ENCODE peak calls at places on chromosomes 1 and 21, in five cellular contexts. G is endothelial cell of umbilical vein, C is stomach, M is upper lobe of left lung, L is breast epithelium. R is an unnamed sample.

GRCh38 chr1:168234846-168235547 is 9.2 kb downstream of the SFT2D2 start:
- DNase-seq in M (no peak), L (no peak), C (no peak), G (peak), R (no peak)

GRCh38 chr1:244163861-244164562 is 112.9 kb downstream of the ZBTB18 start:
- DNase-seq in C (no peak), L (no peak), M (peak), G (peak), R (no peak)

GRCh38 chr1:23791434-23792047 is 596 bp downstream of the LYPLA2 start:
- DNase-seq in C (peak), G (no peak), L (no peak), M (peak), R (peak)

GRCh38 chr1:229127301-229127700 is 143.6 kb upstream of the RAB4A start:
- DNase-seq in C (peak), L (no peak), M (peak), G (no peak), R (no peak)

GRCh38 chr1:195714248-195714647 is 894.0 kb downstream of the KCNT2 start:
- DNase-seq in M (no peak), L (no peak), G (no peak), C (no peak), R (no peak)

GRCh38 chr1:174692313-174692712 is 244.5 kb downstream of the GPR52 start:
- DNase-seq in L (no peak), C (no peak), G (no peak), M (no peak), R (no peak)

GRCh38 chr1:202069670-202070069 is 53.0 kb upstream of the GPR37L1 start:
- DNase-seq in G (no peak), L (no peak), C (peak), M (no peak), R (no peak)

GRCh38 chr1:167438171-167439138 is 79.9 kb downstream of the CD247 start:
- DNase-seq in C (no peak), M (no peak), L (no peak), G (no peak), R (no peak)

GRCh38 chr1:7650801-7651200 is 120.3 kb upstream of the VAMP3 start:
- DNase-seq in C (peak), G (no peak), M (peak), L (no peak), R (no peak)

GRCh38 chr1:185674201-185674600 is 60.0 kb upstream of the HMCN1 start:
- DNase-seq in C (no peak), M (no peak), G (peak), L (no peak), R (no peak)

GRCh38 chr1:14017531-14017961 is 317.6 kb downstream of the PRDM2 start:
- DNase-seq in G (no peak), M (no peak), L (no peak), C (no peak), R (no peak)

GRCh38 chr1:111570781-111571181 is 48.8 kb upstream of the RAP1A start:
- DNase-seq in M (no peak), C (no peak), G (no peak), L (no peak), R (no peak)

GRCh38 chr1:94777281-94777680 is 42.9 kb upstream of the SLC44A3 start:
- DNase-seq in G (no peak), M (no peak), L (no peak), C (no peak), R (no peak)

GRCh38 chr1:11880911-11881748 is 22.4 kb upstream of the NPPB start:
- DNase-seq in C (no peak), G (no peak), M (peak), L (no peak), R (no peak)

GRCh38 chr1:23732363-23733224 is 10.7 kb upstream of the ELOA start:
- DNase-seq in L (no peak), C (no peak), G (no peak), M (no peak), R (peak)

GRCh38 chr1:30535595-30536325 is 187.6 kb downstream of the MATN1 start:
- DNase-seq in G (no peak), L (no peak), M (no peak), C (no peak), R (peak)

GRCh38 chr1:46822248-46822826 is 23.5 kb downstream of the CYP4B1 start:
- DNase-seq in G (no peak), L (no peak), M (no peak), C (no peak), R (no peak)

GRCh38 chr1:16109571-16109970 is 36.1 kb upstream of the FAM131C start:
- DNase-seq in C (no peak), L (no peak), G (no peak), M (no peak), R (no peak)

GRCh38 chr1:151371340-151371739 is 1.2 kb downstream of the SELENBP1 start:
- DNase-seq in M (peak), G (no peak), C (peak), L (no peak), R (no peak)

GRCh38 chr1:214332950-214333798 is 52.2 kb downstream of the SMYD2 start:
- DNase-seq in C (peak), M (no peak), G (peak), L (peak), R (no peak)

GRCh38 chr1:31127266-31127665 is 61.7 kb upstream of the PUM1 start:
- DNase-seq in L (no peak), G (no peak), M (no peak), C (no peak), R (no peak)

GRCh38 chr1:215569987-215570824 is 3.1 kb downstream of the KCTD3 start:
- DNase-seq in C (no peak), M (no peak), G (peak), L (no peak), R (no peak)

GRCh38 chr21:37433441-37433840 is 66.9 kb downstream of the DYRK1A start:
- DNase-seq in G (no peak), M (no peak), L (no peak), C (no peak), R (no peak)

GRCh38 chr1:31799196-31799894 is 16.5 kb downstream of the SPOCD1 start:
- DNase-seq in M (peak), G (no peak), L (no peak), C (no peak), R (peak)

GRCh38 chr1:89657886-89658285 is 25.0 kb downstream of the LRRC8C start:
- DNase-seq in M (no peak), L (no peak), C (no peak), G (peak), R (no peak)

GRCh38 chr1:109546311-109547109 is 1.9 kb upstream of the GNAI3 start:
- DNase-seq in G (peak), L (peak), C (peak), M (peak), R (peak)
- TF ChIP-seq POLR2AphosphoS5 in G (no peak), L (no peak), C (peak), M (no peak), R (no peak)

DNA sequence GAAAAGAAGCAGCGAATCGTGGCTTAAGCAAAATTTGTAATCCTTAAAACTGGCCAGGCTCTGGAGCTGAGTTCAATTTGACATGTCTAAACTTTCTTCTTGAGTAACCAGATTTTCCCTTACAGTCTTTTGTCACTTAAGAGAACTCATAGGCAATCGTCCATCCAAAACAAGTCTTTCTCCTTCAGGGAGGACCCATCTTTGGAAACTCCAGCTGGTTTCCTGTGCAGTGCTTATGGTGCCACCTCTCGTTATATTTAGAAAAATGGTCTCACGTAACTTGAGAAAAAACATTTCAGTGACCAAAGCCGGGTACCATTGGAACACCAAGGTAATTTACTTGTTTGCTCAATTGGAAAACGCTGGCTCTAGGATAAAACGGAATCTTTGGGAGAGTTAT is 1.9 kb upstream of the PTTG1IP start:
- DNase-seq in L (no peak), G (peak), M (no peak), C (no peak), R (no peak)
- TF ChIP-seq POLR2AphosphoS5 in L (no peak), G (no peak), M (no peak), C (no peak), R (no peak)

DNA sequence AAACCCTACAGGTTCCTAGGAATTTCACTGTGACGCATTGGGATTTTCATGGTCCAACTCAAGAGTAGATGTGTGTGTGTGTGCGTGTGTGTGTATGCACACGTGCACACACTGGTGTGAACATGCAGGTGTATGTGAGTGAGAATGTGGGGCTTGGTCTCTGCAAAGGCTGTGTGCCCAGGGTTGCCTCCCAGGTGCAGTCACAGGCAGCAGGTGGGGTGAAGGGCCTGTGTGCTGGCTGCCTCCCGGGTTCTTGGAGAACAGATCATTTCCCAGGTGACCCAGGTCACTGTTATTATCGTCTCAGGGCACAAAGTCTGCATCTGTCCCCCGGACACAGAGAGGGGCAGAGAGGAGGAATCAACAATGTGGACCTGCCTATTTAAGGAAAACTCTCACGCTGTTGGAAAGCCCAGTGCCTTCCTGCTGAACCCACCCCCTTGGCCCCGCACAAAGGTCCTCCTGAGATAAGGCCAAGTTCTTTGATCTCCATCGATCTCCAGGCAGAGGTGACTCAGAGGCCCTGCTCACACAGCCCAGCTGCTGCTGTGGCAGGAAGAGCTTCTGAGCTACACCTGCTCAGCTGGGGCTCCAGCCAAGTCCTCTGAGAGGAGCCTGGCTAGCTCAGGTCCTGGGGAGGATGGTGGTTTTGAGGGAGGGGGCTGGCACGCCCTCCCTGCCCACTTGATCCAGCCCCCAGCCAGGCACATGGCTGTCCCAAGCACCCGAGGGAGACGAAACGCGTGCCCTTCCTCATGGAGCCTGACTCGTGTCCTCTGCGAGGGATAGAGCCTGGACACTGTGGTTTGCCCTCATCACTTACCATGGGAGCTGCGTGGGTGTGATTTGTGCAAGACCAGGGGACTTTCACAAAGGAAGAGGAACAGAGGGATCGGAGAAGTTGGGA is 134.0 kb upstream of the ARHGEF16 start:
- DNase-seq in L (no peak), M (no peak), C (peak), G (no peak), R (no peak)
- TF ChIP-seq POLR2AphosphoS5 in L (no peak), M (peak), C (no peak), G (no peak), R (no peak)

DNA sequence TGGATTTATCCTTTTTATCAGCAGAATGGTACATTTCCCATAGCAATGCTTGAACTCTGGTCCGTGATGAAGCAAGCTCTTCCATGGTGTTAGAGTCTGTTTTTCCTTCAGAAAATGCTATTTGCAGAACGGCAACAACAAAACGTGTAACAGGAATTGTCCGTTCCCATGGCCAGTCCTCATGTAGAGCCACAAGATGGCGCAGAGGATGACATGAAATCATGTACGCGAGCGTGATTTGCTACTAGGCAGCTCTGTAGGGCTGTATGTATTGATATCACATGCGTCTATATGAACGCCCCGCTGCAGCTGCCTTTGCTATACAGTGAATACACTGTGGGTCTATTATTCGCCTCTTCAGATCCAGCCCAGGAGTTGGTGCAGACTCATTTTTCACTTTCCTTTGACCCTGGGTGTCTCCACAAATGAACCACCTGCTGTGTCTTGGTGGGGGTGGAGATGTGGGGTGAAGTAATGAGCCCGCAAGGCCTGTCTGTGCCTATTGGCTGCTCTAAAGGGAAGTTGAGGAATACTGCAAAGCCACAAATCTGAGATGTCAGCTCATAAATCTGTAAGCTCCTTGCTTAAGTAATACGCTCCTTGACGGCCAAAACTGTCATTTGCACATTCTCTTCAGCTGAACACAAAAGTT is 361.5 kb downstream of the KIF26B start:
- DNase-seq in M (no peak), G (no peak), C (no peak), L (no peak), R (no peak)
- TF ChIP-seq POLR2AphosphoS5 in M (peak), G (no peak), C (no peak), L (no peak), R (no peak)

DNA sequence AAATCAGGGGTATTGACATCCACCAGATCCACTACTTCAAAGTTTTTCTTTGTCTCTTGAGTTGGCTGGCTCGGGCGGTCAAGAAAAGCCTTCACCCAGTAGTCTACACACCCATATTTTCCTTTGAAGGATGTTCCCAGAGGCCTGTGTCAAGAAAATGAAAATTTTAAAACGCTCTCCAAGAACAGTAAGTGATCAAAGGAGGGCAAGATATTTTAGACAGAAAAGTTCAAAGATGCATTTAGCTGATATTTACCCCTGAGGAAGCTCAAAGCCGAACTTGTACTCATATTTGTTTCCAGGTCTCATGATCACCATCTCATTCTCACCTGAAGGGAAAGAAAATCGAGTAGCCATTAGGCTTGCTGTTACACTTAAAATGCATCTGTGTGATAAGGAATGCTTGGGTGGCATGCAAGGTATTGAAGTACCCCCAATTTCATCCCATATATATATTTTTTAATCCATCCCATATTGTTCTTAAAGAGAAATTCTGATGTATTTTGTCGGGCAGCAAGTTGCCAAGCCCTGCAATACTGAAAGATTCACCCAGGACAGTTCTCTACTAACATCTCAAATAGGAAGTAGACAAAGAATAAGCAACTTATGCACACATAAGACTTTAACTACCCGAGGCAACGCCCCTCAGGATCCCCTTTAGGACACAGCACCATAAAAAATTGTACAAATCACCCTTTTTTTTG is 1.1 kb downstream of the TXNIP start:
- DNase-seq in M (peak), L (no peak), C (peak), G (peak), R (no peak)
- TF ChIP-seq POLR2AphosphoS5 in M (no peak), L (no peak), C (no peak), G (no peak), R (no peak)

GRCh38 chr1:246728311-246728710 is 4.1 kb downstream of the SCCPDH start:
- DNase-seq in L (no peak), M (no peak), C (no peak), G (no peak), R (no peak)

GRCh38 chr1:246725191-246725590 is 982 bp downstream of the SCCPDH start:
- DNase-seq in G (no peak), L (no peak), M (no peak), C (no peak), R (no peak)

GRCh38 chr1:246726255-246726679 is 2.1 kb downstream of the SCCPDH start:
- DNase-seq in M (no peak), L (no peak), G (no peak), C (no peak), R (no peak)

GRCh38 chr1:246727594-246727993 is 3.4 kb downstream of the SCCPDH start:
- DNase-seq in G (no peak), L (no peak), M (no peak), C (no peak), R (no peak)

GRCh38 chr1:246726881-246727280 is 2.7 kb downstream of the SCCPDH start:
- DNase-seq in C (no peak), M (no peak), G (no peak), L (no peak), R (no peak)
- TF ChIP-seq POLR2AphosphoS5 in C (no peak), M (no peak), G (no peak), L (no peak), R (no peak)

DNA sequence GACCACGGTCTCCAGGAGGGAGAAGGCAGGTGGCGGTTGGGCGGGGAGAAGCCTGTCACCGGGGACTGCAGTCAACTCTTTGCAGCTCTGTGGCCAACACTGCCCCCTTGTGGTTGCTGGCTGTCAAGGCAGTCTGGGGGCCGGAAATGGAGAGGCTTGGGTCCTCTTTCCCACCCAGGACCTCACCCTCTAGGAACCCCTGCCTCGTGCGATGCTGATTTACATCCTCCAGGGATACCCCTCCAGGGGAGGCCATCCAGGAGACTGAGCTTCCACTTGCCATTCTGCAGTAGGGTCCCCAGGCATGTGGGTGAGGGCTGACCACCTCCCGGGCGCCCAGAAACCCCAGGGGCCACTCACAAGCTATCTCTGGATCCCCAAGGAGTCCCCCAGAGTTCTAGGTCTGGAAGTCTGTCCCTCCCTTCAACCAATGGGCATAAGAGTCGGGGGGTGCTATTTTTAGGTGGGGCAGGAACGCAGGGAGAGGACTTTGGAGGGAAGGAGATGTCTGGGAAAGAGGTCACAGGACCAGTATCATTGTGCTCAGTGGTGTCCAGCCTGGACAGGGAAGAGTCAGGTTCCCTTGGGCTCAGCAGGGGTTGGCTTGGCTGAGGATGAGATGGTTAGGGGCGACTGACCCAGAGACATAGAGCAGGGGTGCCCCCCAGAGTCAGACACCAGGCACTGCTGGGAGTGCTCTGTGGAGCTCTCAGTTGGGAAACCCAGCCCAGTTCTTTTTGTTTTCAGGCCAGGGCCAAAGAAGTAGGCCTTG is 7.1 kb upstream of the GPR61 start:
- DNase-seq in L (peak), M (peak), G (peak), C (peak), R (peak)
- TF ChIP-seq POLR2AphosphoS5 in L (no peak), M (no peak), G (no peak), C (no peak), R (peak)

DNA sequence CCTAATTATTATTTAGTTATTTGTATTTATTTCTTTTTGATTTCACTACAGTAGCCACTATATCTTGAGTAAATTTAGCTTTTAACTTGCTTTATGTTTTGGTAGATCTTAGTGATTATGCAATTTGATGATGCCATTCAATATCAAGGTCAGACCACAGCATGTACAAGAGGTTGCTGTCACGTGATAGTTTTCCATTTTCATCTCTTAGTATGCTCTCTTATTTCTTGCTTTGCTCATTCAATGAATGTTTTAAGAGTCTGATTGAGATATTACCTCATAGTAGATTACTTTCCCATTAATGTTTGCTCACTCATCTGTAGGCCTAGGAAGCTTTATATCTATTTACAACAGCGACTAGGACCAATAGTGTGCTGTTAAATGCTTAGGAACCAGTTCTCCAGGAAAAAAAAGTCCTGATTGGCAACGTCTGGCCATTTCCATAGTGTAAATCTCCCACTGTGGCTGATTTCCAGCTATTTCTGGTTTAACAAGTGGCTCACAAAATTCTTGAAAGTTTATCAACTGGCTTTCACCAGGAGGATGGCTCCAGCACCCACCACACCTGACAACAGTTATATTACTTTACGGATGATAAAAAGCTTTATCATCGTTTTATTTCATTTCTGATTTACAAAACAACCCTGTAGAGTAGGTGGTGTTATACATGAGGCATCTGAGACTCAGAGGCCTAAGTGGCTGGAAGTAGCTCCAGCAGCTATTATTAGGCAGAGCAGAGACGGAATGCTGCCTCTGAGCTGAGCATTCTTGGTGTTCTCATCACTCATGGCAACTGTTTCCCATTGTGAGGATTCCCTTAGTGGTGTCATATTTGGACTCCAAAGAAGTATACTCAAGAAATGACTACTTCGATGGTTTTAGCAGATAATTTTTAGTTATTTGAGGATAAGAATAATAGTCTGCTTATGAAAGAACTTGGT is 235.2 kb downstream of the DISC1 start:
- DNase-seq in L (no peak), M (no peak), G (no peak), C (no peak), R (no peak)
- TF ChIP-seq POLR2AphosphoS5 in L (no peak), M (no peak), G (no peak), C (no peak), R (no peak)